ENCODE peak calls at places on chromosomes 13 and 19, in six cellular contexts. M is NCI-H1105 treated with DMSO at 0.1 percent for 48 hours; A is stimulated activated CD4-positive, alpha-beta T cell treated with anti-CD3 and anti-CD28 coated beads, Interleukin-1b, Interleukin-23, amount 100 ng/mL, for 4 hours; I is Daoy; E is cerebellar cortex; L is T-helper 1 cell. N is an unnamed sample.

GRCh38 chr13:75226755-75227435 is 255.1 kb downstream of the TBC1D4 start:
- DNase-seq in E (no peak), M (no peak), I (peak; percentile 83), A (no peak), L (peak; percentile 7), N (no peak)

GRCh38 chr19:58558066-58558622 is at the start of gene UBE2M:
- DNase-seq in L (peak; percentile 56), M (no peak), E (no peak), I (no peak), A (peak; percentile 49), N (peak; percentile 39)

GRCh38 chr19:46201413-46202310 is 27.9 kb upstream of the IGFL1 start:
- DNase-seq in L (no peak), I (no peak), M (no peak), E (no peak), A (no peak), N (no peak)

GRCh38 chr13:111344471-111345191 is 24.2 kb downstream of the TEX29 start:
- DNase-seq in M (peak; percentile 86), I (peak; percentile 52), L (no peak), E (peak; percentile 87), A (no peak), N (no peak)

GRCh38 chr19:7989071-7989575 is 16.3 kb downstream of the ELAVL1 start:
- DNase-seq in E (no peak), L (no peak), A (no peak), I (no peak), M (no peak), N (no peak)

GRCh38 chr19:15471639-15472101 is 7.3 kb upstream of the RASAL3 start:
- DNase-seq in M (no peak), A (no peak), I (no peak), E (no peak), L (no peak), N (no peak)

GRCh38 chr19:33404916-33405315 is 31.4 kb downstream of the CEBPG start:
- DNase-seq in E (no peak), I (no peak), M (no peak), L (no peak), A (no peak), N (no peak)

GRCh38 chr19:47005873-47006272 is 13.8 kb upstream of the NPAS1 start:
- DNase-seq in E (no peak), A (no peak), I (peak; percentile 46), L (peak; percentile 27), M (no peak), N (peak; percentile 50)

GRCh38 chr19:58227964-58228583 is 640 bp upstream of the ZNF544 start:
- DNase-seq in I (no peak), A (no peak), M (no peak), L (no peak), E (peak; percentile 6), N (no peak)

GRCh38 chr13:98978280-98978679 is 416 bp upstream of the DOCK9 start:
- DNase-seq in A (no peak), M (no peak), I (peak; percentile 85), L (no peak), E (peak; percentile 32), N (no peak)

GRCh38 chr13:23679214-23679613 is 109.0 kb downstream of the TNFRSF19 start:
- DNase-seq in E (no peak), L (peak; percentile 66), I (peak; percentile 31), M (no peak), A (no peak), N (no peak)

GRCh38 chr13:20350819-20351218 is 118.7 kb upstream of the GJB6 start:
- DNase-seq in M (no peak), A (no peak), L (no peak), E (no peak), I (no peak), N (peak; percentile 44)

GRCh38 chr13:99055286-99056073 is 77.6 kb upstream of the DOCK9 start:
- DNase-seq in L (no peak), I (no peak), A (no peak), E (no peak), M (no peak), N (no peak)

GRCh38 chr13:113209880-113210421 is 538 bp downstream of the CUL4A start:
- DNase-seq in A (peak; percentile 54), M (peak; percentile 50), E (peak; percentile 30), L (peak; percentile 75), I (peak; percentile 33), N (peak; percentile 50)

GRCh38 chr13:36736119-36736726 is 62.4 kb downstream of the SERTM1 start:
- DNase-seq in M (peak; percentile 52), I (peak; percentile 15), L (peak; percentile 19), A (peak; percentile 3), E (peak; percentile 62), N (peak; percentile 44)

GRCh38 chr13:31790992-31791391 is 51.7 kb downstream of the RXFP2 start:
- DNase-seq in L (no peak), I (no peak), M (no peak), A (no peak), E (no peak), N (no peak)

GRCh38 chr13:44198826-44199225 is 174.8 kb upstream of the SERP2 start:
- DNase-seq in E (no peak), M (no peak), L (no peak), I (peak; percentile 23), A (no peak), N (no peak)

GRCh38 chr19:54341295-54341694 is 2.3 kb upstream of the LILRA4 start:
- DNase-seq in L (no peak), I (no peak), E (no peak), M (no peak), A (no peak), N (no peak)

GRCh38 chr19:48967346-48968178 is 2.5 kb downstream of the FTL start:
- DNase-seq in E (peak; percentile 72), M (no peak), L (no peak), A (no peak), I (no peak), N (peak; percentile 61)

GRCh38 chr13:46307554-46307953 is 79.5 kb downstream of the RUBCNL start:
- DNase-seq in L (no peak), M (no peak), E (no peak), I (peak; percentile 15), A (no peak), N (no peak)

GRCh38 chr19:18795540-18795939 is 4.4 kb upstream of the COMP start:
- DNase-seq in M (no peak), A (no peak), L (no peak), I (no peak), E (no peak), N (no peak)

GRCh38 chr13:67857581-67858310 is 627.6 kb upstream of the PCDH9 start:
- DNase-seq in M (no peak), A (no peak), I (no peak), E (no peak), L (no peak), N (no peak)

GRCh38 chr19:6963937-6964336 is 57.3 kb downstream of the MBD3L2B start:
- DNase-seq in A (peak; percentile 22), M (no peak), I (no peak), L (peak; percentile 16), E (no peak), N (no peak)

GRCh38 chr19:1766800-1767352 is 13.6 kb downstream of the ONECUT3 start:
- DNase-seq in L (no peak), A (no peak), E (no peak), M (no peak), I (peak; percentile 52), N (no peak)

GRCh38 chr13:25864116-25864515 is 187.7 kb downstream of the SHISA2 start:
- DNase-seq in L (no peak), I (no peak), E (peak; percentile 67), M (peak; percentile 39), A (no peak), N (no peak)

GRCh38 chr13:25217023-25217909 is 45.2 kb upstream of the AMER2 start:
- DNase-seq in E (no peak), L (no peak), M (no peak), I (peak; percentile 11), A (no peak), N (no peak)

GRCh38 chr13:32056316-32056715 is 24.7 kb downstream of the FRY start:
- DNase-seq in E (no peak), M (peak; percentile 92), L (no peak), I (no peak), A (no peak), N (no peak)

GRCh38 chr19:56301886-56302620 is 12.6 kb downstream of the ZSCAN5A start:
- DNase-seq in A (no peak), I (no peak), L (no peak), M (no peak), E (no peak), N (no peak)

GRCh38 chr13:25660996-25661395 is 289.2 kb downstream of the ATP8A2 start:
- DNase-seq in E (peak; percentile 58), M (no peak), A (no peak), L (no peak), I (no peak), N (no peak)

N was measured in mucosa of gallbladder.